ENCODE peak calls at places on chromosomes 5 and 9, in four cellular contexts. J, M, G and I are unnamed samples.

GRCh38 chr9:14770592-14770991 is 48.1 kb upstream of the CER1 start:
- DNase-seq in G (no peak), M (no peak), J (no peak), I (no peak)

GRCh38 chr9:93288341-93288740 is 104.4 kb downstream of the WNK2 start:
- DNase-seq in M (no peak), J (no peak), G (no peak), I (no peak)

GRCh38 chr9:28445211-28445610 is 871.9 kb upstream of the C9orf72 start:
- DNase-seq in M (no peak), J (no peak), G (no peak), I (no peak)

GRCh38 chr5:98454904-98455303 is 318.6 kb upstream of the RGMB start:
- DNase-seq in J (peak), G (peak), M (no peak), I (peak)

GRCh38 chr5:30926181-30926580 is 267.3 kb upstream of the CDH6 start:
- DNase-seq in M (no peak), G (no peak), J (no peak), I (no peak)

GRCh38 chr9:84140535-84141101 is 160.0 kb downstream of the RMI1 start:
- DNase-seq in M (no peak), J (peak), G (no peak), I (no peak)

GRCh38 chr5:107668933-107669542 is 1.7 kb downstream of the EFNA5 start:
- DNase-seq in J (no peak), G (no peak), M (no peak), I (peak)

GRCh38 chr5:37812365-37812764 is 27.5 kb downstream of the GDNF start:
- DNase-seq in G (no peak), M (no peak), J (no peak), I (no peak)

GRCh38 chr5:160899735-160900134 is 47.7 kb upstream of the ATP10B start:
- DNase-seq in G (no peak), M (no peak), J (no peak), I (no peak)

GRCh38 chr9:36833954-36834353 is 200.1 kb downstream of the PAX5 start:
- DNase-seq in G (no peak), M (no peak), J (no peak), I (no peak)

GRCh38 chr9:6567140-6567591 is 78.4 kb downstream of the GLDC start:
- DNase-seq in M (no peak), G (peak), J (no peak), I (peak)

GRCh38 chr9:16651445-16651964 is 219.0 kb downstream of the BNC2 start:
- DNase-seq in M (no peak), J (no peak), G (no peak), I (no peak)

GRCh38 chr5:162334944-162335343 is 267.4 kb downstream of the GABRG2 start:
- DNase-seq in M (no peak), G (no peak), J (no peak), I (no peak)

GRCh38 chr5:53167836-53168235 is 58.3 kb upstream of the MOCS2 start:
- DNase-seq in J (no peak), M (no peak), G (no peak), I (no peak)

GRCh38 chr5:96336351-96336985 is 96.6 kb downstream of the PCSK1 start:
- DNase-seq in M (peak), J (peak), G (peak), I (peak)

GRCh38 chr5:48192-48591 is 43.8 kb upstream of the PLEKHG4B start:
- DNase-seq in J (no peak), M (no peak), G (no peak), I (no peak)